ENCODE peak calls at places on chromosome 11, in ten cellular contexts. I, C, H, U, F, X, Y, B, O and L are unnamed samples.

GRCh38 chr11:134266440-134266839 is 9.7 kb upstream of the GLB1L3 start:
- DNase-seq in C (no peak), F (no peak), O (no peak), H (no peak), I (no peak), Y (no peak), B (no peak), U (no peak), X (no peak), L (no peak)

GRCh38 chr11:134987223-134987768 is 575.3 kb upstream of the B3GAT1 start:
- DNase-seq in H (no peak), X (no peak), Y (no peak), I (no peak), O (no peak), F (no peak), B (no peak), U (no peak), C (no peak), L (no peak)

GRCh38 chr11:12114487-12115033 is 4.2 kb downstream of the MICAL2 start:
- DNase-seq in O (no peak), Y (no peak), F (peak; percentile 52), X (peak; percentile 84), U (no peak), I (no peak), B (no peak), C (no peak), H (no peak), L (no peak)

GRCh38 chr11:6268811-6269210 is 9.2 kb downstream of the CCKBR start:
- DNase-seq in I (no peak), H (no peak), X (no peak), O (no peak), U (no peak), C (no peak), B (no peak), F (peak; percentile 46), Y (no peak), L (no peak)

GRCh38 chr11:78195917-78196545 is 7.3 kb downstream of the USP35 start:
- DNase-seq in U (no peak), B (peak; percentile 55), I (no peak), X (no peak), C (no peak), H (no peak), F (peak; percentile 39), O (no peak), Y (no peak), L (no peak)

GRCh38 chr11:69962152-69962551 is 116.0 kb upstream of the ANO1 start:
- DNase-seq in O (no peak), F (peak; percentile 29), X (no peak), Y (peak; percentile 44), I (no peak), C (peak; percentile 67), H (no peak), U (peak; percentile 66), B (no peak), L (no peak)

GRCh38 chr11:126147268-126148111 is 64.0 kb downstream of the RPUSD4 start:
- DNase-seq in Y (no peak), O (no peak), C (peak; percentile 8), B (no peak), H (no peak), F (no peak), X (no peak), U (no peak), I (peak; percentile 55), L (no peak)

GRCh38 chr11:73280606-73281005 is 8.5 kb downstream of the P2RY6 start:
- DNase-seq in F (no peak), I (no peak), Y (no peak), O (no peak), U (no peak), C (no peak), B (no peak), H (no peak), X (no peak), L (no peak)

GRCh38 chr11:112162761-112163669 is 879 bp downstream of the IL18 start:
- DNase-seq in F (no peak), C (peak; percentile 38), O (no peak), Y (no peak), X (peak; percentile 50), U (peak; percentile 59), B (no peak), I (no peak), H (no peak), L (no peak)

GRCh38 chr11:75245356-75246005 is 4.9 kb downstream of the TPBGL start:
- DNase-seq in B (no peak), Y (no peak), F (no peak), I (peak; percentile 42), O (no peak), H (no peak), X (no peak), U (no peak), C (peak; percentile 36), L (no peak)
- TF ChIP-seq CTCF in B (no peak), Y (no peak), F (no peak), I (peak; percentile 26), O (no peak), H (no peak), X (no peak), U (no peak), C (peak; percentile 11), L (no peak)

GRCh38 chr11:44940424-44940823 is 10.3 kb downstream of the TP53I11 start:
- DNase-seq in Y (no peak), O (no peak), H (no peak), X (no peak), C (no peak), U (no peak), F (no peak), B (no peak), I (no peak), L (no peak)

GRCh38 chr11:44940835-44941234 is 9.8 kb downstream of the TP53I11 start:
- DNase-seq in I (no peak), O (no peak), B (no peak), U (no peak), Y (no peak), C (no peak), H (no peak), X (no peak), F (no peak), L (no peak)

GRCh38 chr11:44938066-44938691 is 12.5 kb downstream of the TP53I11 start:
- DNase-seq in U (no peak), I (no peak), Y (no peak), F (no peak), B (no peak), C (no peak), X (no peak), H (no peak), O (no peak), L (no peak)

GRCh38 chr11:44941286-44942021 is 9.2 kb downstream of the TP53I11 start:
- DNase-seq in F (no peak), X (no peak), U (no peak), O (no peak), H (no peak), I (no peak), B (peak; percentile 44), Y (no peak), C (no peak), L (no peak)

DNA sequence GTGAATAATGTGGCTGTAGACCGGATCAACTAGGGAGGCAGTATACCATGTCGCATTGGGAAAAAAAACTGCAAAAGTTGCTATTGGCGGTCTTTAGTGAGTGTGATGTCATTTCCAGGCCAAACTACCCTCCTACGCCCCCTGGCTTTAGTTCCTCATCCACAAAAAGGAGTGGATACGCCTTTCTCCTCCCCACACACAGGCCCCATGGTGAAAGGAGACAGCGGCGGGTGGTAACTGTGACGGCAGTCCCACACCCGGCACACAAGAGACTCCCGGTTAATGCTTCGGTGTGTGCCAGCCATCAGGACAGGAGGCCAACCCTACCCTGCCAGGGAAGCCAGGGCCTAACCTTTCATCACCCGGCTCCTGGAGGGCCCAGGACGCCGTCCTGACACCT is 11.0 kb downstream of the TP53I11 start:
- DNase-seq in X (no peak), Y (no peak), I (peak; percentile 51), U (no peak), B (no peak), F (peak; percentile 38), C (no peak), O (no peak), H (no peak), L (no peak)
- TF ChIP-seq CTCF in X (peak; percentile 40), Y (no peak), I (peak; percentile 42), U (no peak), B (no peak), F (peak; percentile 44), C (no peak), O (no peak), H (no peak), L (no peak)

GRCh38 chr11:8062781-8063257 is 18.2 kb upstream of the TUB start:
- DNase-seq in I (no peak), H (no peak), C (no peak), U (no peak), X (no peak), B (no peak), F (no peak), Y (peak; percentile 7), O (no peak), L (no peak)
- TF ChIP-seq CTCF in I (no peak), H (no peak), C (no peak), U (no peak), X (no peak), B (no peak), F (no peak), Y (no peak), O (no peak), L (no peak)

GRCh38 chr11:45810431-45811108 is 5.6 kb downstream of the SLC35C1 start:
- DNase-seq in U (no peak), O (no peak), Y (no peak), H (no peak), F (no peak), I (no peak), X (no peak), C (no peak), B (no peak), L (no peak)

GRCh38 chr11:45812581-45813548 is 7.9 kb downstream of the SLC35C1 start:
- DNase-seq in B (no peak), I (no peak), U (no peak), X (no peak), F (no peak), C (no peak), Y (no peak), H (no peak), O (no peak), L (no peak)

GRCh38 chr11:45811109-45811435 is 6.1 kb downstream of the SLC35C1 start:
- DNase-seq in O (no peak), U (no peak), F (no peak), C (no peak), X (no peak), B (no peak), I (no peak), Y (no peak), H (no peak), L (no peak)

GRCh38 chr11:45809456-45810395 is 4.8 kb downstream of the SLC35C1 start:
- DNase-seq in F (peak; percentile 29), O (no peak), U (no peak), X (peak; percentile 33), H (no peak), Y (no peak), B (no peak), I (no peak), C (no peak), L (no peak)

DNA sequence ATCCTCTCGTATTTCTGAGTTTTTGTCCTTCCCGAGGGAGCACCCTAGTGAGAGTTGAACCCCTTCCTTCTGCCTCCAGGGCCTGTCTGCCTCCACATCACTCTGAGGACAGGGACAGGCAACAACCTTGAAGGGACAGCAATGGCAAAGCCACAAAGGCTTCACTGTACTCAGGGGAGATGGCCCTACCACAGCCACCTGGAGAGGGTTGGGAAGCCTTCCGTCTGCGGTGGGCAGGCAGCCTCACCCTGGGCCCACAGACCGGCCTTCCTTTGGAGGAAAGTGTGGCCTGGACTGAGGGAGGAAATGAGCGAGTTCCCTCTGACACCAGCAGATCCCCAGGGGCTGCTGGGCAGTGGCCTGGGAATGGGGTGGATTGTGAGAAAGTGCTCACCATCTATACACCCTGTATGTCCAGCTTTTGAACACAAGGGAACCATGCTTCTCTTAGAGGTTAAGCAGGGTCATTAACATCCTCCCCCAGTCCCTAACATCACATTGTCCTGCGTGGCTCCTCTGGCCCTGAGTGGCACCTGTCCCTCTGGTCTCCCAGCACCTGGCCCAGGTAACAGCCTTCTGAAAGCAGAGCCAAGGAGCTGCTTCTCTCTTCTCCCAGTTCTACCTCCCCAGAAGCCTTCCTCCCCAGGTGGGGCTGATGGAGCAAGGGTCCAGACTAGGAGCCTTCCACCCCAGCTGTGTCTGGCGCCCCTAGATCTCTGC is 6.8 kb downstream of the SLC35C1 start:
- DNase-seq in Y (no peak), U (no peak), O (no peak), C (no peak), F (no peak), B (no peak), I (no peak), X (no peak), H (no peak), L (no peak)
- TF ChIP-seq CTCF in Y (no peak), U (no peak), O (no peak), C (no peak), F (no peak), B (no peak), I (no peak), X (no peak), H (no peak), L (no peak)